ENCODE peak calls at places on chromosomes 11 and 22, in six cellular contexts. One of them, this sample, is unnamed.

GRCh38 chr11:47715082-47715669 is at the start of gene AGBL2:
- DNase-seq in H1: peak
- DNase-seq in K562: peak
- DNase-seq in HepG2: peak
- DNase-seq in GM12878: peak
- DNase-seq in GM12891: peak
- DNase-seq in this sample: peak

GRCh38 chr11:119737678-119738439 is 8.9 kb upstream of the NECTIN1 start:
- DNase-seq in H1: no peak
- DNase-seq in K562: no peak
- DNase-seq in HepG2: no peak
- DNase-seq in GM12878: no peak
- DNase-seq in GM12891: no peak
- DNase-seq in this sample: no peak

GRCh38 chr11:101840720-101841119 is 74.1 kb upstream of the CEP126 start:
- DNase-seq in H1: no peak
- DNase-seq in K562: no peak
- DNase-seq in HepG2: no peak
- DNase-seq in GM12878: no peak
- DNase-seq in GM12891: no peak
- DNase-seq in this sample: no peak

GRCh38 chr22:45397806-45398205 is 15.6 kb downstream of the SMC1B start:
- DNase-seq in H1: no peak
- DNase-seq in K562: no peak
- DNase-seq in HepG2: peak
- DNase-seq in GM12878: no peak
- DNase-seq in GM12891: no peak
- DNase-seq in this sample: no peak

GRCh38 chr11:40288212-40288803 is 1171.1 kb downstream of the LRRC4C start:
- DNase-seq in H1: no peak
- DNase-seq in K562: no peak
- DNase-seq in HepG2: no peak
- DNase-seq in GM12878: no peak
- DNase-seq in GM12891: no peak
- DNase-seq in this sample: no peak

GRCh38 chr11:124094731-124095130 is 20.5 kb upstream of the VWA5A start:
- DNase-seq in H1: no peak
- DNase-seq in K562: no peak
- DNase-seq in HepG2: no peak
- DNase-seq in GM12878: no peak
- DNase-seq in GM12891: no peak
- DNase-seq in this sample: no peak

GRCh38 chr11:79198898-79199250 is 242.0 kb downstream of the TENM4 start:
- DNase-seq in H1: no peak
- DNase-seq in K562: no peak
- DNase-seq in HepG2: no peak
- DNase-seq in GM12878: no peak
- DNase-seq in GM12891: no peak
- DNase-seq in this sample: no peak

GRCh38 chr11:58805065-58805464 is 39.4 kb downstream of the GLYATL2 start:
- DNase-seq in H1: no peak
- DNase-seq in K562: no peak
- DNase-seq in HepG2: no peak
- DNase-seq in GM12878: no peak
- DNase-seq in GM12891: no peak
- DNase-seq in this sample: no peak

GRCh38 chr22:37982938-37983859 is 1.2 kb downstream of the SOX10 start:
- DNase-seq in H1: no peak
- DNase-seq in K562: peak
- DNase-seq in HepG2: no peak
- DNase-seq in GM12878: no peak
- DNase-seq in GM12891: no peak
- DNase-seq in this sample: no peak

GRCh38 chr11:89491141-89491690 is at the start of gene NOX4:
- DNase-seq in H1: no peak
- DNase-seq in K562: no peak
- DNase-seq in HepG2: no peak
- DNase-seq in GM12878: no peak
- DNase-seq in GM12891: no peak
- DNase-seq in this sample: no peak

GRCh38 chr11:119157088-119157487 is 8.2 kb downstream of the ABCG4 start:
- DNase-seq in H1: no peak
- DNase-seq in K562: no peak
- DNase-seq in HepG2: peak
- DNase-seq in GM12878: no peak
- DNase-seq in GM12891: no peak
- DNase-seq in this sample: no peak

GRCh38 chr22:46002757-46003270 is 25.9 kb upstream of the WNT7B start:
- DNase-seq in H1: no peak
- DNase-seq in K562: no peak
- DNase-seq in HepG2: no peak
- DNase-seq in GM12878: no peak
- DNase-seq in GM12891: no peak
- DNase-seq in this sample: no peak

GRCh38 chr11:33536178-33536577 is 164.4 kb downstream of the C11orf91 start:
- DNase-seq in H1: no peak
- DNase-seq in K562: no peak
- DNase-seq in HepG2: no peak
- DNase-seq in GM12878: no peak
- DNase-seq in GM12891: no peak
- DNase-seq in this sample: no peak

GRCh38 chr22:43550024-43550620 is 138.3 kb downstream of the MPPED1 start:
- DNase-seq in H1: no peak
- DNase-seq in K562: no peak
- DNase-seq in HepG2: no peak
- DNase-seq in GM12878: no peak
- DNase-seq in GM12891: no peak
- DNase-seq in this sample: no peak
- TF ChIP-seq POLR2A in H1: no peak
- TF ChIP-seq POLR2A in K562: no peak
- TF ChIP-seq POLR2A in HepG2: no peak
- TF ChIP-seq POLR2A in GM12878: no peak
- TF ChIP-seq POLR2A in GM12891: no peak
- TF ChIP-seq POLR2A in this sample: no peak

GRCh38 chr22:28911777-28912669 is 28.7 kb downstream of the ZNRF3 start:
- DNase-seq in H1: no peak
- DNase-seq in K562: no peak
- DNase-seq in HepG2: peak
- DNase-seq in GM12878: no peak
- DNase-seq in GM12891: no peak
- DNase-seq in this sample: no peak
- TF ChIP-seq POLR2AphosphoS5 in H1: no peak
- TF ChIP-seq POLR2AphosphoS5 in K562: no peak
- TF ChIP-seq POLR2AphosphoS5 in HepG2: no peak
- TF ChIP-seq POLR2AphosphoS5 in GM12878: no peak
- TF ChIP-seq POLR2AphosphoS5 in GM12891: no peak
- TF ChIP-seq POLR2AphosphoS5 in this sample: no peak

GRCh38 chr22:22593250-22593649 is 34.2 kb upstream of the PRAME start:
- DNase-seq in H1: no peak
- DNase-seq in K562: no peak
- DNase-seq in HepG2: no peak
- DNase-seq in GM12878: no peak
- DNase-seq in GM12891: no peak
- DNase-seq in this sample: no peak

GRCh38 chr22:22598144-22598543 is 39.1 kb upstream of the PRAME start:
- DNase-seq in H1: no peak
- DNase-seq in K562: no peak
- DNase-seq in HepG2: no peak
- DNase-seq in GM12878: no peak
- DNase-seq in GM12891: no peak
- DNase-seq in this sample: no peak

GRCh38 chr22:22593964-22594656 is 35.0 kb upstream of the PRAME start:
- DNase-seq in H1: no peak
- DNase-seq in K562: peak
- DNase-seq in HepG2: peak
- DNase-seq in GM12878: no peak
- DNase-seq in GM12891: peak
- DNase-seq in this sample: peak

GRCh38 chr22:22591348-22592299 is 32.6 kb upstream of the PRAME start:
- DNase-seq in H1: no peak
- DNase-seq in K562: peak
- DNase-seq in HepG2: no peak
- DNase-seq in GM12878: no peak
- DNase-seq in GM12891: no peak
- DNase-seq in this sample: no peak

GRCh38 chr22:22595001-22595835 is 36.2 kb upstream of the PRAME start:
- DNase-seq in H1: no peak
- DNase-seq in K562: no peak
- DNase-seq in HepG2: no peak
- DNase-seq in GM12878: no peak
- DNase-seq in GM12891: no peak
- DNase-seq in this sample: no peak
- TF ChIP-seq TAF1 in H1: no peak
- TF ChIP-seq TAF1 in K562: no peak
- TF ChIP-seq TAF1 in HepG2: no peak
- TF ChIP-seq TAF1 in GM12878: no peak
- TF ChIP-seq TAF1 in GM12891: no peak
- TF ChIP-seq TAF1 in this sample: no peak

DNA sequence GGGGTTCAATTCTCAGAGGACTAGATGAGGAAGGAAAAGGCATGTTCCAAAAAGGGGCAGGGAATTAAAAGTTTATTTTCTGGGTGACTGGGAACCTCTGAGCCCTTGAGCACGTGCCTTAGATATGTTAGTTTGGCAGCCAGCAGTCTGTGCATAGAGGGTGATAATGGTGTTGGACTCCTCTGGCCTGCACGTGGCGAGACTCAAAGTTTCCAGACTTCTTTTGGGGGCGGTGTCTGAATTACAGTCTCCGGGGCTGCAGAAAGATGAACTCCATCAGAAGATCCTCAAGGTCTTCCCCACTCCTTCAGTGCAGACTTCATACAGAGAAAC is 861 bp upstream of the ZNRF3 start:
- DNase-seq in H1: no peak
- DNase-seq in K562: peak
- DNase-seq in HepG2: no peak
- DNase-seq in GM12878: no peak
- DNase-seq in GM12891: no peak
- DNase-seq in this sample: no peak
- TF ChIP-seq POLR2A in H1: no peak
- TF ChIP-seq POLR2A in K562: no peak
- TF ChIP-seq POLR2A in HepG2: no peak
- TF ChIP-seq POLR2A in GM12878: no peak
- TF ChIP-seq POLR2A in GM12891: no peak
- TF ChIP-seq POLR2A in this sample: no peak

GRCh38 chr11:106986673-106987072 is 31.6 kb downstream of the GUCY1A2 start:
- DNase-seq in H1: no peak
- DNase-seq in K562: no peak
- DNase-seq in HepG2: no peak
- DNase-seq in GM12878: no peak
- DNase-seq in GM12891: no peak
- DNase-seq in this sample: no peak
- TF ChIP-seq POLR2AphosphoS5 in H1: no peak
- TF ChIP-seq POLR2AphosphoS5 in K562: no peak
- TF ChIP-seq POLR2AphosphoS5 in HepG2: no peak
- TF ChIP-seq POLR2AphosphoS5 in GM12878: no peak
- TF ChIP-seq POLR2AphosphoS5 in GM12891: no peak
- TF ChIP-seq POLR2AphosphoS5 in this sample: no peak

DNA sequence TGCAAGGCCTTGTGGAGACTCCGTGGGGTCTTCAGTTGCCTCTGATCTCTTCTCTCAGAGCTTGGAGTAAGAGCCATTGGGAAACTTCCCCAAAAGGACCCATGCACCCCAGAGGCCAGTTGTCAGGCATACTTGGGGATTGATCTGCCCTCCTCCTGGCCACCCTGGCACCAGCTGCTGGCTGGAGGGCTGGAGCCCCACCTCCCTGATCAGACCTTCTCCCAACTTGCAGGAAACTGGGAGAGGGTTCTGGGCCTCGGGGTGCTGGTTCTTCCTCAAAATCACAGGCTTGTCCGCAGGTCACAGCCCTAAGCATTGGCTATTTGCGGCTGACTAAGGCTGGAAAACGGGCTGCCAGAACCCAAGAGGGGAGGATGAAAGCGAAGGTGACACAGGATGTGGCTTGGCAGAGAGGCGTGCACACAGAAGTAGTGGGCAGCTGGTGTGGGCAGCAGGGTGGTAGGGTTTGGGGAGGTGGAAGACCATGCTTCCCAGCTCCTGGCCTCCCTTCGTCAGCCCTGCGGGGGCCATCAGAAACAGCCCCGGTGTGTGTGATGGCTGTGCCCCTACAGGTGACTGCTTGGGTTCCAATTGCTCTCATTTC is 1.3 kb upstream of the DGKZ start:
- DNase-seq in H1: no peak
- DNase-seq in K562: no peak
- DNase-seq in HepG2: no peak
- DNase-seq in GM12878: no peak
- DNase-seq in GM12891: no peak
- DNase-seq in this sample: no peak
- TF ChIP-seq TAF1 in H1: no peak
- TF ChIP-seq TAF1 in K562: no peak
- TF ChIP-seq TAF1 in HepG2: no peak
- TF ChIP-seq TAF1 in GM12878: no peak
- TF ChIP-seq TAF1 in GM12891: no peak
- TF ChIP-seq TAF1 in this sample: no peak

GRCh38 chr11:95066721-95067041 is at the start of gene SRSF8:
- DNase-seq in H1: no peak
- DNase-seq in K562: no peak
- DNase-seq in HepG2: no peak
- DNase-seq in GM12878: no peak
- DNase-seq in GM12891: no peak
- DNase-seq in this sample: no peak

GRCh38 chr11:95067828-95068244 is 1.1 kb downstream of the SRSF8 start:
- DNase-seq in H1: no peak
- DNase-seq in K562: no peak
- DNase-seq in HepG2: no peak
- DNase-seq in GM12878: no peak
- DNase-seq in GM12891: no peak
- DNase-seq in this sample: no peak

GRCh38 chr11:95065336-95065735 is 1.4 kb upstream of the SRSF8 start:
- DNase-seq in H1: no peak
- DNase-seq in K562: no peak
- DNase-seq in HepG2: no peak
- DNase-seq in GM12878: no peak
- DNase-seq in GM12891: no peak
- DNase-seq in this sample: no peak

GRCh38 chr11:95068549-95068948 is 1.8 kb downstream of the SRSF8 start:
- DNase-seq in H1: no peak
- DNase-seq in K562: no peak
- DNase-seq in HepG2: peak
- DNase-seq in GM12878: peak
- DNase-seq in GM12891: peak
- DNase-seq in this sample: no peak

DNA sequence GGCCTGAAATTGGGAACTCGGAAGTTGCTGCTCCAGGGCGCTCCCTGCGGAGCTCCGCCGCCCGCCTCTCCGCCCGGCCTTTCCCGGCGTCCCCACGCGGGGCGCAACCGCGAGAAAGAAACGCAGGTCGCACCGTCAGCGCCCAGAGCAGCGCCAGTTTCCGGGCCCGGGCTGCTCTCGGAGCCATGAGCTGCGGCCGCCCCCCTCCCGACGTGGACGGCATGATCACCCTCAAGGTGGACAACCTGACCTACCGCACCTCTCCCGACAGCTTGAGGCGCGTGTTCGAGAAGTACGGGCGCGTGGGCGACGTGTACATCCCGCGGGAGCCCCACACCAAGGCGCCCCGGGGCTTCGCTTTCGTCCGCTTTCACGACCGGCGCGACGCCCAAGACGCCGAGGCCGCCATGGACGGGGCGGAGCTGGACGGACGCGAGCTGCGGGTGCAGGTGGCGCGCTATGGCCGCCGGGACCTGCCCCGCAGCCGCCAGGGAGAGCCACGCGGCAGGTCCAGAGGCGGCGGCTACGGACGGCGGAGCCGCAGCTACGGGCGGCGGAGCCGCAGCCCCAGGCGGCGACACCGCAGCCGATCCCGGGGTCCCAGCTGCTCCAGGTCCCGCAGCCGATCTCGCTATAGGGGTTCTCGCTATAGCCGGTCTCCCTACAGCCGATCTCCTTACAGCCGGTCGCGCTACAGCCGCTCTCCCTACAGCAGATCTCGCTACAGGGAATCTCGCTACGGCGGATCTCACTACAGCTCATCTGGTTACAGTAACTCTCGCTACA is 516 bp downstream of the SRSF8 start:
- DNase-seq in H1: no peak
- DNase-seq in K562: peak
- DNase-seq in HepG2: peak
- DNase-seq in GM12878: no peak
- DNase-seq in GM12891: peak
- DNase-seq in this sample: peak
- TF ChIP-seq POLR2A in H1: peak
- TF ChIP-seq POLR2A in K562: peak
- TF ChIP-seq POLR2A in HepG2: peak
- TF ChIP-seq POLR2A in GM12878: peak
- TF ChIP-seq POLR2A in GM12891: peak
- TF ChIP-seq POLR2A in this sample: peak

This sample was measured in GM12892.